ENCODE peak calls at places on chromosomes 3 and 15, in eight cellular contexts. C is NCI-H2081; I is activated naive CD8-positive, alpha-beta T cell treated with anti-CD3 and anti-CD28 coated beads for 36 hours; R is A172; L is body of pancreas; K is NCI-H2029; X is endothelial cell; U is NCI-H1092 treated with DMSO at 0.1 percent for 48 hours. H is an unnamed sample.

GRCh38 chr15:77573826-77574225 is 58.9 kb downstream of the LINGO1 start:
- DNase-seq in C (no peak), I (no peak), R (no peak), L (no peak), K (no peak), X (no peak), U (no peak), H (no peak)

GRCh38 chr3:59386165-59386564 is 336.3 kb upstream of the CFAP20DC start:
- DNase-seq in C (no peak), I (no peak), R (no peak), L (no peak), K (no peak), X (no peak), U (no peak), H (no peak)

GRCh38 chr3:136276049-136276755 is 26.1 kb downstream of the PCCB start:
- DNase-seq in C (no peak), I (no peak), R (no peak), L (no peak), K (no peak), X (no peak), U (no peak), H (no peak)

GRCh38 chr3:4793311-4793710 is 185.9 kb upstream of the BHLHE40 start:
- DNase-seq in C (no peak), I (no peak), R (no peak), L (no peak), K (no peak), X (no peak), U (no peak), H (no peak)

GRCh38 chr3:193507566-193507965 is 47.1 kb downstream of the ATP13A4 start:
- DNase-seq in C (no peak), I (no peak), R (peak), L (no peak), K (no peak), X (no peak), U (no peak), H (no peak)

GRCh38 chr3:20809356-20809755 is 623.4 kb upstream of the SGO1 start:
- DNase-seq in C (no peak), I (no peak), R (no peak), L (no peak), K (no peak), X (no peak), U (no peak), H (no peak)

GRCh38 chr3:36649078-36649477 is 115.3 kb downstream of the DCLK3 start:
- DNase-seq in C (no peak), I (no peak), R (no peak), L (no peak), K (no peak), X (no peak), U (no peak), H (no peak)

GRCh38 chr3:18087963-18088362 is 337.2 kb downstream of the SATB1 start:
- DNase-seq in C (no peak), I (no peak), R (no peak), L (no peak), K (no peak), X (no peak), U (no peak), H (no peak)

GRCh38 chr3:105997800-105998526 is 129.2 kb upstream of the CBLB start:
- DNase-seq in C (no peak), I (no peak), R (peak), L (no peak), K (no peak), X (no peak), U (no peak), H (peak)

GRCh38 chr3:124768812-124769211 is 38.6 kb downstream of the UMPS start:
- DNase-seq in C (peak), I (peak), R (peak), L (peak), K (peak), X (peak), U (peak), H (peak)

GRCh38 chr15:78808550-78808949 is 2.7 kb downstream of the ADAMTS7 start:
- DNase-seq in C (no peak), I (peak), R (peak), L (no peak), K (no peak), X (no peak), U (no peak), H (peak)

GRCh38 chr3:183283886-183284285 is 30.8 kb downstream of the B3GNT5 start:
- DNase-seq in C (no peak), I (no peak), R (no peak), L (no peak), K (no peak), X (no peak), U (no peak), H (no peak)

GRCh38 chr3:62369476-62369743 is 3.9 kb downstream of the FEZF2 start:
- DNase-seq in C (no peak), I (no peak), R (no peak), L (no peak), K (no peak), X (no peak), U (no peak), H (no peak)

GRCh38 chr3:142285057-142285666 is 59.8 kb upstream of the GK5 start:
- DNase-seq in C (no peak), I (no peak), R (no peak), L (no peak), K (peak), X (no peak), U (no peak), H (no peak)

GRCh38 chr3:159947220-159947619 is 41.4 kb upstream of the IL12A start:
- DNase-seq in C (no peak), I (no peak), R (peak), L (no peak), K (no peak), X (no peak), U (no peak), H (peak)

GRCh38 chr3:189325454-189325853 is 153.7 kb downstream of the TPRG1 start:
- DNase-seq in C (no peak), I (no peak), R (no peak), L (no peak), K (no peak), X (no peak), U (no peak), H (no peak)

GRCh38 chr15:95371664-95372063 is 958.8 kb upstream of the NR2F2 start:
- DNase-seq in C (no peak), I (no peak), R (peak), L (no peak), K (no peak), X (no peak), U (no peak), H (no peak)

GRCh38 chr15:68055224-68055705 is 1.1 kb downstream of the PIAS1 start:
- DNase-seq in C (peak), I (peak), R (peak), L (peak), K (no peak), X (peak), U (peak), H (no peak)

GRCh38 chr15:77482570-77482969 is 61.9 kb downstream of the HMG20A start:
- DNase-seq in C (no peak), I (no peak), R (peak), L (no peak), K (no peak), X (no peak), U (no peak), H (no peak)

GRCh38 chr3:159761377-159761776 is 227.3 kb upstream of the IL12A start:
- DNase-seq in C (peak), I (no peak), R (peak), L (no peak), K (no peak), X (no peak), U (no peak), H (no peak)

GRCh38 chr3:191379473-191379872 is 49.1 kb upstream of the UTS2B start:
- DNase-seq in C (no peak), I (no peak), R (no peak), L (no peak), K (no peak), X (no peak), U (no peak), H (no peak)